ENCODE peak calls at places on chromosomes 7 and 10, in six cellular contexts. One of them, this sample, is unnamed.
A peak's percentile ranks its signal among the peaks of the same experiment; 100 is the strongest.

GRCh38 chr7:31066516-31067130 is 14.5 kb downstream of the ADCYAP1R1 start:
- DNase-seq in H1: no peak
- DNase-seq in IMR-90: no peak
- DNase-seq in H9: no peak
- DNase-seq in neuronal stem cell: no peak
- DNase-seq in trophoblast cell: peak; percentile 81
- DNase-seq in this sample: no peak

GRCh38 chr7:90980545-90980944 is 283.7 kb upstream of the FZD1 start:
- DNase-seq in trophoblast cell: no peak
- DNase-seq in neuronal stem cell: no peak
- DNase-seq in IMR-90: peak; percentile 35
- DNase-seq in H9: no peak
- DNase-seq in H1: no peak
- DNase-seq in this sample: peak; percentile 14

GRCh38 chr10:73910764-73911552 is at the start of gene PLAU:
- DNase-seq in trophoblast cell: peak; percentile 43
- DNase-seq in H1: no peak
- DNase-seq in IMR-90: peak; percentile 57
- DNase-seq in H9: peak; percentile 70
- DNase-seq in neuronal stem cell: peak; percentile 58
- DNase-seq in this sample: peak; percentile 68

GRCh38 chr7:151327659-151328058 is 14.0 kb upstream of the NUB1 start:
- DNase-seq in H9: no peak
- DNase-seq in trophoblast cell: no peak
- DNase-seq in IMR-90: peak; percentile 83
- DNase-seq in neuronal stem cell: no peak
- DNase-seq in H1: no peak
- DNase-seq in this sample: peak; percentile 54

GRCh38 chr7:100119075-100119700 is at the start of the genes CNPY4 and TAF6:
- DNase-seq in H1: peak; percentile 89
- DNase-seq in neuronal stem cell: peak; percentile 96
- DNase-seq in IMR-90: peak; percentile 94
- DNase-seq in trophoblast cell: peak; percentile 98
- DNase-seq in H9: peak; percentile 95
- DNase-seq in this sample: peak; percentile 96

GRCh38 chr7:73906874-73907273 is 45.9 kb downstream of the TMEM270 start:
- DNase-seq in H9: no peak
- DNase-seq in neuronal stem cell: no peak
- DNase-seq in trophoblast cell: no peak
- DNase-seq in IMR-90: no peak
- DNase-seq in H1: no peak
- DNase-seq in this sample: no peak

GRCh38 chr10:45439365-45439764 is 65.3 kb downstream of the ALOX5 start:
- DNase-seq in H1: no peak
- DNase-seq in IMR-90: no peak
- DNase-seq in neuronal stem cell: no peak
- DNase-seq in trophoblast cell: no peak
- DNase-seq in H9: no peak
- DNase-seq in this sample: no peak

GRCh38 chr10:57979466-57979865 is 288.2 kb downstream of the IPMK start:
- DNase-seq in H1: no peak
- DNase-seq in IMR-90: no peak
- DNase-seq in neuronal stem cell: no peak
- DNase-seq in trophoblast cell: no peak
- DNase-seq in H9: no peak
- DNase-seq in this sample: peak; percentile 62

GRCh38 chr10:45379303-45379726 is 5.3 kb downstream of the ALOX5 start:
- DNase-seq in neuronal stem cell: no peak
- DNase-seq in IMR-90: no peak
- DNase-seq in H9: no peak
- DNase-seq in trophoblast cell: peak; percentile 28
- DNase-seq in H1: no peak
- DNase-seq in this sample: no peak

GRCh38 chr10:80472234-80473095 is 18.4 kb downstream of the TSPAN14 start:
- DNase-seq in IMR-90: peak; percentile 85
- DNase-seq in neuronal stem cell: no peak
- DNase-seq in H9: no peak
- DNase-seq in H1: no peak
- DNase-seq in trophoblast cell: peak; percentile 57
- DNase-seq in this sample: peak; percentile 87

GRCh38 chr7:46839651-46840050 is 742.3 kb downstream of the TNS3 start:
- DNase-seq in IMR-90: peak; percentile 53
- DNase-seq in H1: no peak
- DNase-seq in neuronal stem cell: no peak
- DNase-seq in H9: no peak
- DNase-seq in trophoblast cell: no peak
- DNase-seq in this sample: no peak

GRCh38 chr10:60732240-60733188 is 45.8 kb upstream of the CDK1 start:
- DNase-seq in neuronal stem cell: no peak
- DNase-seq in H9: peak; percentile 48
- DNase-seq in IMR-90: no peak
- DNase-seq in H1: no peak
- DNase-seq in trophoblast cell: peak; percentile 30
- DNase-seq in this sample: peak; percentile 26

GRCh38 chr10:60962946-60963345 is 19.0 kb upstream of the RHOBTB1 start:
- DNase-seq in H9: no peak
- DNase-seq in neuronal stem cell: no peak
- DNase-seq in H1: no peak
- DNase-seq in trophoblast cell: peak; percentile 43
- DNase-seq in IMR-90: peak; percentile 31
- DNase-seq in this sample: no peak

GRCh38 chr10:122640921-122641320 is 58.7 kb downstream of the C10orf120 start:
- DNase-seq in H1: no peak
- DNase-seq in H9: no peak
- DNase-seq in neuronal stem cell: no peak
- DNase-seq in trophoblast cell: no peak
- DNase-seq in IMR-90: no peak
- DNase-seq in this sample: no peak

GRCh38 chr7:23893942-23894890 is 184.2 kb downstream of the STK31 start:
- DNase-seq in trophoblast cell: no peak
- DNase-seq in H1: no peak
- DNase-seq in H9: no peak
- DNase-seq in neuronal stem cell: no peak
- DNase-seq in IMR-90: no peak
- DNase-seq in this sample: peak; percentile 84

GRCh38 chr7:151063212-151063561 is 3.8 kb downstream of the SLC4A2 start:
- DNase-seq in H1: no peak
- DNase-seq in IMR-90: peak; percentile 69
- DNase-seq in trophoblast cell: peak; percentile 92
- DNase-seq in H9: no peak
- DNase-seq in neuronal stem cell: no peak
- DNase-seq in this sample: peak; percentile 85

GRCh38 chr10:78544447-78545085 is 510.9 kb downstream of the RPS24 start:
- DNase-seq in H1: no peak
- DNase-seq in neuronal stem cell: no peak
- DNase-seq in H9: no peak
- DNase-seq in trophoblast cell: no peak
- DNase-seq in IMR-90: peak; percentile 15
- DNase-seq in this sample: no peak

GRCh38 chr10:78545756-78546155 is 512.1 kb downstream of the RPS24 start:
- DNase-seq in neuronal stem cell: no peak
- DNase-seq in IMR-90: no peak
- DNase-seq in trophoblast cell: no peak
- DNase-seq in H9: no peak
- DNase-seq in H1: no peak
- DNase-seq in this sample: no peak

GRCh38 chr10:78542536-78542935 is 508.9 kb downstream of the RPS24 start:
- DNase-seq in H9: peak; percentile 41
- DNase-seq in neuronal stem cell: no peak
- DNase-seq in H1: no peak
- DNase-seq in IMR-90: no peak
- DNase-seq in trophoblast cell: no peak
- DNase-seq in this sample: no peak

GRCh38 chr10:78543026-78543748 is 509.5 kb downstream of the RPS24 start:
- DNase-seq in H1: no peak
- DNase-seq in H9: no peak
- DNase-seq in neuronal stem cell: no peak
- DNase-seq in IMR-90: no peak
- DNase-seq in trophoblast cell: no peak
- DNase-seq in this sample: no peak

GRCh38 chr10:78543749-78544446 is 510.2 kb downstream of the RPS24 start:
- DNase-seq in H1: no peak
- DNase-seq in neuronal stem cell: no peak
- DNase-seq in H9: no peak
- DNase-seq in trophoblast cell: peak; percentile 16
- DNase-seq in IMR-90: peak; percentile 94
- DNase-seq in this sample: peak; percentile 11
- H3K4me2 ChIP-seq in H1: no peak overlapping the region
- H3K4me2 ChIP-seq in neuronal stem cell: no peak overlapping the region
- H3K4me2 ChIP-seq in H9: no peak overlapping the region
- H3K4me2 ChIP-seq in trophoblast cell: no peak overlapping the region
- H3K4me2 ChIP-seq in IMR-90: peak overlapping the region; percentile 23
- H3K4me2 ChIP-seq in this sample: no peak overlapping the region

GRCh38 chr7:38334163-38334562 is 60.7 kb upstream of the TARP start:
- DNase-seq in trophoblast cell: no peak
- DNase-seq in H9: no peak
- DNase-seq in neuronal stem cell: no peak
- DNase-seq in IMR-90: no peak
- DNase-seq in H1: no peak
- DNase-seq in this sample: no peak
- H2AFZ ChIP-seq in trophoblast cell: no peak overlapping the region
- H2AFZ ChIP-seq in H9: no peak overlapping the region
- H2AFZ ChIP-seq in neuronal stem cell: no peak overlapping the region
- H2AFZ ChIP-seq in IMR-90: no peak overlapping the region
- H2AFZ ChIP-seq in H1: no peak overlapping the region
- H2AFZ ChIP-seq in this sample: no peak overlapping the region

DNA sequence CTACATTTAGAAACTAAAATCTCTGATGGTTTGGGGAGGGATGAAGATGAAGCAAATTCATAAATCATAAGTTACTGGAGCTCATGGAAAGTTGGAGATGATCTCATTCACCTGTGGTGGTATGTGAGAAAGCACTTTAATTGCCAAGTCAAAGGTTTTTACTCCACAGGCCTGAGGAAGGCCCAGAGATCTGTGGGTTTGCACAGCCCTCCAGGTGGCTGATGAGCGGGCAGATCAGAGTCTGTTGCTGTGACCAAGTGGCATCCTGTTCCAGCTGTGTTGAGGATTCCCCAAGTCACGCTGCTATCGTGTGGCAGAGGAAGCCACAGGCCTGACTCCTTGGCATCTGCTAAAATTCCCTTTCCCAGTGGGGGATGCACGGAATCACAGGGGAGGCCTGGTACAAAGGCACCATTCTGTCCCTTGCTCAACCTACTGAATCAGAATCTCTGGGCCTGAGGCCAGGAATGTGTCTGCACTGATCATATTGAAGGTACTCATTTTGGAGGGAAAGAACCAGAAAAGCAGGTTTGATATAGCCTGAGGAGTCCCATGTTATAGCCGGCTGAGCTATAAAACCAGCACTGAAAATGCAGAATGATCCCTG is 19.7 kb upstream of the DDC start:
- DNase-seq in IMR-90: no peak
- DNase-seq in H1: no peak
- DNase-seq in trophoblast cell: peak; percentile 99
- DNase-seq in H9: no peak
- DNase-seq in neuronal stem cell: no peak
- DNase-seq in this sample: no peak
- H4K91ac ChIP-seq in IMR-90: no peak overlapping the region
- H4K91ac ChIP-seq in H1: no peak overlapping the region
- H4K91ac ChIP-seq in trophoblast cell: no peak overlapping the region
- H4K91ac ChIP-seq in H9: no peak overlapping the region
- H4K91ac ChIP-seq in neuronal stem cell: no peak overlapping the region
- H4K91ac ChIP-seq in this sample: no peak overlapping the region

DNA sequence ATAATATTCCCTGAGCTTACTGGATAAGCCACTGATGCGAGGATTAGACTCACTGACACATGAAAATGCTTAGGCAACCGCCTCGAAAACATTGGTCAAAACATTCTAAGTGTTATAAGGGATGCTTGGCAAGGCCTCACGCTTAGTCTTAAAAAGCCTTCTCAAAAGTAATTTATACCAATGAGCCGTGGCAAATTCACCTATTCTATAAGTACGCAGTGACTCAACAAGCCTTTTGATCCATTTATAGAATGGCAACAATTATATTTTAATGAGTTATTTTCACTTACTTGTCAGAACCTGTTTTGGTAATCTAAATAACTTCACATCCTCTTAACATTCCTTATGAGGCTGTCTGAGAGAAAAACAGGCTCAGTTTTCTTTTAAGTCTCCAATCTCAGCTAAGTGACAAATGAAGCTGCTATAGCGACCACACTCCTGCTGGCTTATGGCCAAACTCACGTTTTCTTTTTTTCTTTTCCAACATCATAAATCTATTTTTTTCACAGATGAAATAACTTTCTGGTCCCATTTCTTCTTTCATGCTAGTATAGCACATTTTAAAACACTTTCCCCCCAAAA is 121.2 kb upstream of the AFAP1L2 start:
- DNase-seq in H9: no peak
- DNase-seq in neuronal stem cell: no peak
- DNase-seq in H1: no peak
- DNase-seq in trophoblast cell: no peak
- DNase-seq in IMR-90: no peak
- DNase-seq in this sample: peak; percentile 35
- H3K4me2 ChIP-seq in H9: peak overlapping the region; percentile 4
- H3K4me2 ChIP-seq in neuronal stem cell: peak overlapping the region; percentile 32
- H3K4me2 ChIP-seq in H1: peak overlapping the region; percentile 93
- H3K4me2 ChIP-seq in trophoblast cell: no peak overlapping the region
- H3K4me2 ChIP-seq in IMR-90: no peak overlapping the region
- H3K4me2 ChIP-seq in this sample: no peak overlapping the region

DNA sequence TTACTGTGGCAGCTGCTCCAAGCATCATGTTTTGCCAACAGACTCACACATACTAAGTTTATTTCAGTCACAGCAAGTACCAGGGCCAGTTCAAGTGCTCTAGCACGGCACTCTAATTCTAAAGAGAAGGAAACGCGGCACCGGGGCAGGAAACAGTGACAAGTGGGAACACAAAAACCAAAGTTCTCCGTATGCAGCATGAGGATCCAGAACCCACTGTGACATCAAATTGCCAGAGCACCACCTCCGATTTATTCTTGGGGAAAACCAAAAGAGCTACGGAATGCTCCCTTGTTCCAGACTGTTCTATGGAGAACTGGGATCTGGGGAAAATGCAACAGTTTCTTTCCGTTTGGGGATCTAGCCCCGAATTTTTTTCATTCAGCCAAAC is 448 bp upstream of the PTER start:
- DNase-seq in H9: no peak
- DNase-seq in IMR-90: no peak
- DNase-seq in neuronal stem cell: no peak
- DNase-seq in H1: no peak
- DNase-seq in trophoblast cell: peak; percentile 26
- DNase-seq in this sample: no peak
- H2AFZ ChIP-seq in H9: peak overlapping the region; percentile 74
- H2AFZ ChIP-seq in IMR-90: peak overlapping the region; percentile 95
- H2AFZ ChIP-seq in neuronal stem cell: peak overlapping the region; percentile 95
- H2AFZ ChIP-seq in H1: peak overlapping the region; percentile 98
- H2AFZ ChIP-seq in trophoblast cell: peak overlapping the region; percentile 50
- H2AFZ ChIP-seq in this sample: no peak overlapping the region

GRCh38 chr7:101602082-101602481 is 27.0 kb downstream of the MYL10 start:
- DNase-seq in IMR-90: no peak
- DNase-seq in H1: no peak
- DNase-seq in H9: no peak
- DNase-seq in neuronal stem cell: no peak
- DNase-seq in trophoblast cell: no peak
- DNase-seq in this sample: no peak
- H4K91ac ChIP-seq in IMR-90: no peak overlapping the region
- H4K91ac ChIP-seq in H1: no peak overlapping the region
- H4K91ac ChIP-seq in H9: no peak overlapping the region
- H4K91ac ChIP-seq in neuronal stem cell: no peak overlapping the region
- H4K91ac ChIP-seq in trophoblast cell: no peak overlapping the region
- H4K91ac ChIP-seq in this sample: no peak overlapping the region

This sample was measured in mesenchymal stem cell.